ENCODE peak calls at places on chromosomes 3 and 15, in eight cellular contexts. H, W, R, O, E, G, Z and F are unnamed samples.
A peak's percentile ranks its signal among the peaks of the same experiment; 100 is the strongest.

GRCh38 chr3:5187920-5188418 is 462 bp downstream of the EDEM1 start:
- DNase-seq in O (no peak), H (no peak), W (no peak), Z (no peak), R (no peak), G (peak; percentile 78), E (peak; percentile 35), F (no peak)

GRCh38 chr3:11514191-11514770 is 129.4 kb downstream of the VGLL4 start:
- DNase-seq in W (peak; percentile 77), O (no peak), H (peak; percentile 91), Z (peak; percentile 77), R (no peak), G (no peak), E (no peak), F (peak; percentile 22)

GRCh38 chr3:171442184-171442583 is 18.0 kb downstream of the TNIK start:
- DNase-seq in G (no peak), Z (no peak), E (no peak), H (no peak), W (no peak), O (no peak), R (no peak), F (no peak)

GRCh38 chr15:66394472-66394871 is 7.8 kb downstream of the MAP2K1 start:
- DNase-seq in O (no peak), W (no peak), G (no peak), H (no peak), R (no peak), Z (no peak), E (no peak), F (no peak)

GRCh38 chr3:106332884-106333283 is 464.1 kb upstream of the CBLB start:
- DNase-seq in Z (peak; percentile 2), H (no peak), G (no peak), W (no peak), O (no peak), E (no peak), R (no peak), F (no peak)

GRCh38 chr3:116007000-116007399 is 383.7 kb downstream of the GAP43 start:
- DNase-seq in R (no peak), H (no peak), E (no peak), O (no peak), G (no peak), W (no peak), Z (no peak), F (no peak)

GRCh38 chr15:75202251-75203016 is 752 bp downstream of the C15orf39 start:
- DNase-seq in Z (peak; percentile 46), O (peak; percentile 43), H (peak; percentile 48), W (peak; percentile 63), R (peak; percentile 76), E (peak; percentile 62), G (peak; percentile 79), F (peak; percentile 4)

GRCh38 chr15:29133791-29134190 is 135.8 kb downstream of the NSMCE3 start:
- DNase-seq in E (no peak), R (no peak), Z (no peak), W (no peak), G (no peak), H (no peak), O (no peak), F (no peak)

GRCh38 chr3:186888569-186888968 is 41.8 kb upstream of the ST6GAL1 start:
- DNase-seq in G (no peak), W (no peak), H (no peak), O (no peak), Z (no peak), E (no peak), R (no peak), F (no peak)

GRCh38 chr3:126859415-126860246 is 123.3 kb upstream of the PLXNA1 start:
- DNase-seq in W (no peak), R (no peak), H (no peak), G (no peak), O (no peak), E (no peak), Z (no peak), F (no peak)

GRCh38 chr3:56351496-56351895 is 116.8 kb downstream of the ERC2 start:
- DNase-seq in W (no peak), R (no peak), H (no peak), O (no peak), E (no peak), Z (no peak), G (no peak), F (no peak)

GRCh38 chr3:39917060-39917773 is 107.8 kb downstream of the MYRIP start:
- DNase-seq in O (no peak), G (no peak), Z (no peak), H (no peak), R (no peak), W (no peak), E (no peak), F (no peak)

GRCh38 chr3:17355591-17355990 is 386.8 kb downstream of the TBC1D5 start:
- DNase-seq in H (no peak), O (no peak), E (no peak), G (no peak), Z (no peak), W (peak; percentile 33), R (no peak), F (no peak)

GRCh38 chr15:92502930-92503329 is 109.2 kb downstream of the ST8SIA2 start:
- DNase-seq in Z (no peak), E (no peak), H (no peak), O (no peak), G (no peak), R (no peak), W (no peak), F (no peak)

GRCh38 chr15:100665570-100665969 is 63.2 kb downstream of the ASB7 start:
- DNase-seq in G (no peak), O (no peak), H (no peak), R (no peak), W (no peak), E (no peak), Z (no peak), F (no peak)

GRCh38 chr3:9770276-9770812 is 597 bp upstream of the CAMK1 start:
- DNase-seq in G (no peak), O (no peak), E (no peak), W (no peak), Z (no peak), H (no peak), R (no peak), F (no peak)

GRCh38 chr3:88704316-88704715 is 403.1 kb upstream of the EPHA3 start:
- DNase-seq in R (no peak), H (no peak), W (no peak), G (no peak), E (no peak), Z (no peak), O (no peak), F (no peak)

GRCh38 chr3:147152476-147152875 is 253.9 kb downstream of the ZIC4 start:
- DNase-seq in H (no peak), O (no peak), Z (no peak), G (no peak), R (no peak), W (no peak), E (no peak), F (no peak)

GRCh38 chr15:53976844-53977392 is 1.3 kb upstream of the UNC13C start:
- DNase-seq in E (no peak), Z (no peak), H (peak; percentile 0), W (no peak), O (peak; percentile 77), R (no peak), G (peak; percentile 61), F (peak; percentile 74)

GRCh38 chr3:102449341-102449740 is 14.5 kb downstream of the ZPLD1 start:
- DNase-seq in H (peak; percentile 54), E (no peak), O (no peak), R (no peak), W (no peak), G (no peak), Z (no peak), F (no peak)

GRCh38 chr3:89107461-89108035 is at the start of gene EPHA3:
- DNase-seq in O (peak; percentile 22), Z (peak; percentile 60), W (peak; percentile 16), G (peak; percentile 75), R (peak; percentile 8), E (peak; percentile 16), H (peak; percentile 84), F (no peak)

GRCh38 chr15:35000511-35000910 is 12.4 kb upstream of the ZNF770 start:
- DNase-seq in O (no peak), W (peak; percentile 69), H (peak; percentile 34), R (no peak), E (no peak), Z (peak; percentile 15), G (no peak), F (no peak)

GRCh38 chr3:49120438-49121135 is at the start of gene USP19:
- DNase-seq in G (peak; percentile 98), H (peak; percentile 81), R (peak; percentile 100), E (peak; percentile 87), Z (peak; percentile 96), O (peak; percentile 91), W (peak; percentile 82), F (peak; percentile 60)

GRCh38 chr3:64022451-64023186 is 675 bp downstream of the PSMD6 start:
- DNase-seq in E (no peak), Z (no peak), H (no peak), R (peak; percentile 5), O (no peak), W (no peak), G (peak; percentile 42), F (no peak)

GRCh38 chr3:14235003-14235876 is 56.6 kb downstream of the LSM3 start:
- DNase-seq in Z (no peak), G (no peak), W (no peak), O (no peak), E (no peak), R (no peak), H (no peak), F (no peak)

GRCh38 chr15:35624881-35625280 is 78.9 kb upstream of the DPH6 start:
- DNase-seq in Z (no peak), H (peak; percentile 82), R (no peak), G (peak; percentile 41), E (no peak), O (no peak), W (peak; percentile 70), F (no peak)

GRCh38 chr3:33582234-33582633 is 135.8 kb downstream of the CLASP2 start:
- DNase-seq in G (no peak), E (no peak), Z (no peak), H (no peak), O (no peak), R (no peak), W (no peak), F (no peak)

GRCh38 chr15:70430029-70430428 is 332.3 kb upstream of the TLE3 start:
- DNase-seq in H (peak; percentile 8), O (no peak), G (no peak), E (no peak), R (no peak), Z (no peak), W (peak; percentile 8), F (no peak)

GRCh38 chr3:43540625-43541024 is 81.2 kb downstream of the ANO10 start:
- DNase-seq in Z (no peak), G (no peak), E (no peak), W (no peak), H (no peak), O (no peak), R (no peak), F (no peak)

GRCh38 chr3:37852097-37852496 is 9.6 kb upstream of the CTDSPL start:
- DNase-seq in Z (no peak), G (no peak), O (no peak), E (no peak), R (no peak), W (no peak), H (peak; percentile 38), F (no peak)

GRCh38 chr15:80984856-80985255 is 4.8 kb downstream of the MESD start:
- DNase-seq in O (no peak), R (no peak), G (no peak), Z (no peak), W (no peak), E (no peak), H (no peak), F (peak; percentile 9)